ENCODE peak calls at places on chromosomes 3 and 15, in five cellular contexts. K is activated CD8-positive, alpha-beta memory T cell treated with anti-CD3 and anti-CD28 coated beads for 1 hour; A is astrocyte of the spinal cord; O is RPMI8226; E is activated CD4-positive, alpha-beta T cell treated with anti-CD3 and anti-CD28 coated beads for 24 hours. Z is an unnamed sample.

GRCh38 chr15:76162784-76163428 is 103.1 kb downstream of the TMEM266 start:
- DNase-seq in K (no peak), A (no peak), O (no peak), E (no peak), Z (no peak)

GRCh38 chr3:12817341-12817705 is 20.8 kb downstream of the CAND2 start:
- DNase-seq in K (no peak), A (no peak), O (no peak), E (no peak), Z (no peak)

GRCh38 chr15:66704019-66704782 is 2.2 kb downstream of the SMAD6 start:
- DNase-seq in K (no peak), A (no peak), O (no peak), E (no peak), Z (no peak)

GRCh38 chr3:177441813-177442646 is 244.7 kb upstream of the TBL1XR1 start:
- DNase-seq in K (no peak), A (no peak), O (peak), E (no peak), Z (no peak)

GRCh38 chr3:183809209-183809608 is 16.2 kb downstream of the MAP6D1 start:
- DNase-seq in K (no peak), A (no peak), O (no peak), E (no peak), Z (no peak)

GRCh38 chr3:149563114-149563513 is 88.6 kb downstream of the TM4SF4 start:
- DNase-seq in K (no peak), A (no peak), O (no peak), E (no peak), Z (no peak)

GRCh38 chr3:17743660-17743995 is 1.2 kb upstream of the TBC1D5 start:
- DNase-seq in K (no peak), A (no peak), O (no peak), E (no peak), Z (no peak)

GRCh38 chr3:98901032-98901464 is 447 bp downstream of the DCBLD2 start:
- DNase-seq in K (no peak), A (peak), O (peak), E (no peak), Z (no peak)

GRCh38 chr3:64342940-64343691 is 117.8 kb upstream of the PRICKLE2 start:
- DNase-seq in K (no peak), A (peak), O (no peak), E (no peak), Z (peak)

GRCh38 chr3:56075089-56075488 is 393.2 kb downstream of the ERC2 start:
- DNase-seq in K (no peak), A (no peak), O (no peak), E (no peak), Z (no peak)

Z was measured in kidney glomerular epithelial cell.